ENCODE peak calls at places on chromosomes 12 and 14, in ten cellular contexts. One of them, this sample, is unnamed.

GRCh38 chr14:101040538-101041442 is 137.3 kb upstream of the RTL1 start:
- DNase-seq in LHCN-M2: no peak
- DNase-seq in fibroblast of lung: no peak
- DNase-seq in LoVo: no peak
- DNase-seq in CD8-positive, alpha-beta T cell: no peak
- DNase-seq in LNCaP clone FGC: no peak
- DNase-seq in T-helper 2 cell: no peak
- DNase-seq in colonic mucosa: no peak
- DNase-seq in Calu3: no peak
- DNase-seq in effector memory CD8-positive, alpha-beta T cell: no peak
- DNase-seq in this sample: no peak

GRCh38 chr14:25032092-25032784 is 17.7 kb downstream of the STXBP6 start:
- DNase-seq in LHCN-M2: no peak
- DNase-seq in fibroblast of lung: no peak
- DNase-seq in LoVo: peak; percentile 49
- DNase-seq in CD8-positive, alpha-beta T cell: no peak
- DNase-seq in LNCaP clone FGC: no peak
- DNase-seq in T-helper 2 cell: no peak
- DNase-seq in colonic mucosa: no peak
- DNase-seq in Calu3: peak; percentile 21
- DNase-seq in effector memory CD8-positive, alpha-beta T cell: peak; percentile 5
- DNase-seq in this sample: no peak

GRCh38 chr12:58030566-58031279 is 89.4 kb downstream of the ATP23 start:
- DNase-seq in LHCN-M2: peak; percentile 26
- DNase-seq in fibroblast of lung: peak; percentile 7
- DNase-seq in LoVo: peak; percentile 25
- DNase-seq in CD8-positive, alpha-beta T cell: no peak
- DNase-seq in LNCaP clone FGC: no peak
- DNase-seq in T-helper 2 cell: no peak
- DNase-seq in colonic mucosa: no peak
- DNase-seq in Calu3: no peak
- DNase-seq in effector memory CD8-positive, alpha-beta T cell: no peak
- DNase-seq in this sample: no peak

GRCh38 chr12:52903855-52904508 is 894 bp downstream of the KRT8 start:
- DNase-seq in LHCN-M2: no peak
- DNase-seq in fibroblast of lung: peak; percentile 40
- DNase-seq in LoVo: peak; percentile 81
- DNase-seq in CD8-positive, alpha-beta T cell: peak; percentile 26
- DNase-seq in LNCaP clone FGC: no peak
- DNase-seq in T-helper 2 cell: no peak
- DNase-seq in colonic mucosa: peak; percentile 64
- DNase-seq in Calu3: peak; percentile 88
- DNase-seq in effector memory CD8-positive, alpha-beta T cell: peak; percentile 5
- DNase-seq in this sample: peak; percentile 56

GRCh38 chr12:2664721-2665577 is 129.8 kb upstream of the FKBP4 start:
- DNase-seq in LHCN-M2: no peak
- DNase-seq in fibroblast of lung: no peak
- DNase-seq in LoVo: no peak
- DNase-seq in CD8-positive, alpha-beta T cell: no peak
- DNase-seq in LNCaP clone FGC: no peak
- DNase-seq in T-helper 2 cell: no peak
- DNase-seq in colonic mucosa: no peak
- DNase-seq in Calu3: no peak
- DNase-seq in effector memory CD8-positive, alpha-beta T cell: no peak
- DNase-seq in this sample: no peak

GRCh38 chr14:19917955-19918518 is 2.4 kb upstream of the OR4K5 start:
- DNase-seq in LHCN-M2: no peak
- DNase-seq in fibroblast of lung: no peak
- DNase-seq in LoVo: no peak
- DNase-seq in CD8-positive, alpha-beta T cell: no peak
- DNase-seq in LNCaP clone FGC: peak; percentile 28
- DNase-seq in T-helper 2 cell: no peak
- DNase-seq in colonic mucosa: no peak
- DNase-seq in Calu3: no peak
- DNase-seq in effector memory CD8-positive, alpha-beta T cell: no peak
- DNase-seq in this sample: no peak

GRCh38 chr14:104256025-104256424 is 117.6 kb downstream of the KIF26A start:
- DNase-seq in LHCN-M2: no peak
- DNase-seq in fibroblast of lung: no peak
- DNase-seq in LoVo: no peak
- DNase-seq in CD8-positive, alpha-beta T cell: no peak
- DNase-seq in LNCaP clone FGC: no peak
- DNase-seq in T-helper 2 cell: no peak
- DNase-seq in colonic mucosa: no peak
- DNase-seq in Calu3: no peak
- DNase-seq in effector memory CD8-positive, alpha-beta T cell: no peak
- DNase-seq in this sample: no peak

GRCh38 chr12:123958876-123959275 is 13.8 kb downstream of the CCDC92 start:
- DNase-seq in LHCN-M2: no peak
- DNase-seq in fibroblast of lung: no peak
- DNase-seq in LoVo: no peak
- DNase-seq in CD8-positive, alpha-beta T cell: no peak
- DNase-seq in LNCaP clone FGC: no peak
- DNase-seq in T-helper 2 cell: no peak
- DNase-seq in colonic mucosa: no peak
- DNase-seq in Calu3: no peak
- DNase-seq in effector memory CD8-positive, alpha-beta T cell: no peak
- DNase-seq in this sample: no peak

GRCh38 chr12:49345840-49346658 is 639 bp upstream of the DNAJC22 start:
- DNase-seq in LHCN-M2: no peak
- DNase-seq in fibroblast of lung: no peak
- DNase-seq in LoVo: no peak
- DNase-seq in CD8-positive, alpha-beta T cell: no peak
- DNase-seq in LNCaP clone FGC: no peak
- DNase-seq in T-helper 2 cell: no peak
- DNase-seq in colonic mucosa: no peak
- DNase-seq in Calu3: no peak
- DNase-seq in effector memory CD8-positive, alpha-beta T cell: no peak
- DNase-seq in this sample: no peak

GRCh38 chr14:35387209-35387608 is 17.3 kb downstream of the NFKBIA start:
- DNase-seq in LHCN-M2: no peak
- DNase-seq in fibroblast of lung: no peak
- DNase-seq in LoVo: no peak
- DNase-seq in CD8-positive, alpha-beta T cell: no peak
- DNase-seq in LNCaP clone FGC: no peak
- DNase-seq in T-helper 2 cell: no peak
- DNase-seq in colonic mucosa: no peak
- DNase-seq in Calu3: no peak
- DNase-seq in effector memory CD8-positive, alpha-beta T cell: no peak
- DNase-seq in this sample: no peak

GRCh38 chr12:1800646-1801284 is 19.6 kb upstream of the LRTM2 start:
- DNase-seq in LHCN-M2: peak; percentile 43
- DNase-seq in fibroblast of lung: peak; percentile 40
- DNase-seq in LoVo: no peak
- DNase-seq in CD8-positive, alpha-beta T cell: no peak
- DNase-seq in LNCaP clone FGC: no peak
- DNase-seq in T-helper 2 cell: no peak
- DNase-seq in colonic mucosa: no peak
- DNase-seq in Calu3: peak; percentile 30
- DNase-seq in effector memory CD8-positive, alpha-beta T cell: peak; percentile 51
- DNase-seq in this sample: peak; percentile 45

GRCh38 chr12:69070319-69071090 is 137.5 kb upstream of the CPM start:
- DNase-seq in LHCN-M2: peak; percentile 72
- DNase-seq in fibroblast of lung: peak; percentile 79
- DNase-seq in LoVo: peak; percentile 82
- DNase-seq in CD8-positive, alpha-beta T cell: peak; percentile 20
- DNase-seq in LNCaP clone FGC: peak; percentile 23
- DNase-seq in T-helper 2 cell: peak; percentile 39
- DNase-seq in colonic mucosa: peak; percentile 83
- DNase-seq in Calu3: peak; percentile 76
- DNase-seq in effector memory CD8-positive, alpha-beta T cell: peak; percentile 43
- DNase-seq in this sample: peak; percentile 56

GRCh38 chr14:31387091-31387490 is 33.3 kb downstream of the HEATR5A start:
- DNase-seq in LHCN-M2: no peak
- DNase-seq in fibroblast of lung: no peak
- DNase-seq in LoVo: no peak
- DNase-seq in CD8-positive, alpha-beta T cell: no peak
- DNase-seq in LNCaP clone FGC: no peak
- DNase-seq in T-helper 2 cell: no peak
- DNase-seq in colonic mucosa: no peak
- DNase-seq in Calu3: no peak
- DNase-seq in effector memory CD8-positive, alpha-beta T cell: no peak
- DNase-seq in this sample: no peak

GRCh38 chr14:69014829-69015259 is 35.7 kb upstream of the ACTN1 start:
- DNase-seq in LHCN-M2: no peak
- DNase-seq in fibroblast of lung: no peak
- DNase-seq in LoVo: no peak
- DNase-seq in CD8-positive, alpha-beta T cell: no peak
- DNase-seq in LNCaP clone FGC: no peak
- DNase-seq in T-helper 2 cell: no peak
- DNase-seq in colonic mucosa: no peak
- DNase-seq in Calu3: no peak
- DNase-seq in effector memory CD8-positive, alpha-beta T cell: no peak
- DNase-seq in this sample: no peak

GRCh38 chr12:42759622-42760273 is 170.2 kb upstream of the PRICKLE1 start:
- DNase-seq in LHCN-M2: no peak
- DNase-seq in fibroblast of lung: peak; percentile 75
- DNase-seq in LoVo: no peak
- DNase-seq in CD8-positive, alpha-beta T cell: no peak
- DNase-seq in LNCaP clone FGC: peak; percentile 66
- DNase-seq in T-helper 2 cell: no peak
- DNase-seq in colonic mucosa: peak; percentile 27
- DNase-seq in Calu3: no peak
- DNase-seq in effector memory CD8-positive, alpha-beta T cell: no peak
- DNase-seq in this sample: no peak

GRCh38 chr12:7113389-7113871 is 4.4 kb upstream of the C1RL start:
- DNase-seq in LHCN-M2: peak; percentile 42
- DNase-seq in fibroblast of lung: peak; percentile 63
- DNase-seq in LoVo: peak; percentile 58
- DNase-seq in CD8-positive, alpha-beta T cell: no peak
- DNase-seq in LNCaP clone FGC: no peak
- DNase-seq in T-helper 2 cell: no peak
- DNase-seq in colonic mucosa: no peak
- DNase-seq in Calu3: peak; percentile 26
- DNase-seq in effector memory CD8-positive, alpha-beta T cell: peak; percentile 56
- DNase-seq in this sample: no peak

GRCh38 chr14:46999661-47000060 is 348.1 kb upstream of the RPL10L start:
- DNase-seq in LHCN-M2: no peak
- DNase-seq in fibroblast of lung: no peak
- DNase-seq in LoVo: no peak
- DNase-seq in CD8-positive, alpha-beta T cell: no peak
- DNase-seq in LNCaP clone FGC: no peak
- DNase-seq in T-helper 2 cell: no peak
- DNase-seq in colonic mucosa: no peak
- DNase-seq in Calu3: no peak
- DNase-seq in effector memory CD8-positive, alpha-beta T cell: no peak
- DNase-seq in this sample: no peak

GRCh38 chr12:78672033-78672432 is 192.5 kb upstream of the SYT1 start:
- DNase-seq in LHCN-M2: no peak
- DNase-seq in fibroblast of lung: no peak
- DNase-seq in LoVo: no peak
- DNase-seq in CD8-positive, alpha-beta T cell: no peak
- DNase-seq in LNCaP clone FGC: no peak
- DNase-seq in T-helper 2 cell: no peak
- DNase-seq in colonic mucosa: no peak
- DNase-seq in Calu3: no peak
- DNase-seq in effector memory CD8-positive, alpha-beta T cell: no peak
- DNase-seq in this sample: no peak

GRCh38 chr14:93103392-93104080 is 12.2 kb downstream of the ITPK1 start:
- DNase-seq in LHCN-M2: no peak
- DNase-seq in fibroblast of lung: peak; percentile 20
- DNase-seq in LoVo: peak; percentile 54
- DNase-seq in CD8-positive, alpha-beta T cell: peak; percentile 62
- DNase-seq in LNCaP clone FGC: no peak
- DNase-seq in T-helper 2 cell: peak; percentile 6
- DNase-seq in colonic mucosa: peak; percentile 79
- DNase-seq in Calu3: peak; percentile 16
- DNase-seq in effector memory CD8-positive, alpha-beta T cell: peak; percentile 55
- DNase-seq in this sample: no peak

GRCh38 chr14:72024043-72024407 is 91.8 kb downstream of the RGS6 start:
- DNase-seq in LHCN-M2: peak; percentile 3
- DNase-seq in fibroblast of lung: no peak
- DNase-seq in LoVo: peak; percentile 42
- DNase-seq in CD8-positive, alpha-beta T cell: peak; percentile 3
- DNase-seq in LNCaP clone FGC: peak; percentile 28
- DNase-seq in T-helper 2 cell: peak; percentile 5
- DNase-seq in colonic mucosa: peak; percentile 28
- DNase-seq in Calu3: peak; percentile 44
- DNase-seq in effector memory CD8-positive, alpha-beta T cell: no peak
- DNase-seq in this sample: peak; percentile 43

GRCh38 chr12:9361879-9362326 is 153.7 kb upstream of the PZP start:
- DNase-seq in LHCN-M2: no peak
- DNase-seq in fibroblast of lung: no peak
- DNase-seq in LoVo: no peak
- DNase-seq in CD8-positive, alpha-beta T cell: no peak
- DNase-seq in LNCaP clone FGC: no peak
- DNase-seq in T-helper 2 cell: no peak
- DNase-seq in colonic mucosa: no peak
- DNase-seq in Calu3: no peak
- DNase-seq in effector memory CD8-positive, alpha-beta T cell: no peak
- DNase-seq in this sample: no peak

GRCh38 chr14:87883750-87884149 is 109.2 kb downstream of the GALC start:
- DNase-seq in LHCN-M2: no peak
- DNase-seq in fibroblast of lung: no peak
- DNase-seq in LoVo: no peak
- DNase-seq in CD8-positive, alpha-beta T cell: no peak
- DNase-seq in LNCaP clone FGC: no peak
- DNase-seq in T-helper 2 cell: no peak
- DNase-seq in colonic mucosa: no peak
- DNase-seq in Calu3: no peak
- DNase-seq in effector memory CD8-positive, alpha-beta T cell: no peak
- DNase-seq in this sample: no peak

GRCh38 chr12:124359671-124360581 is 65.0 kb downstream of the RFLNA start:
- DNase-seq in LHCN-M2: no peak
- DNase-seq in fibroblast of lung: no peak
- DNase-seq in LoVo: no peak
- DNase-seq in CD8-positive, alpha-beta T cell: no peak
- DNase-seq in LNCaP clone FGC: peak; percentile 99
- DNase-seq in T-helper 2 cell: no peak
- DNase-seq in colonic mucosa: peak; percentile 75
- DNase-seq in Calu3: no peak
- DNase-seq in effector memory CD8-positive, alpha-beta T cell: no peak
- DNase-seq in this sample: no peak

GRCh38 chr14:68199465-68200145 is 380.0 kb downstream of the RAD51B start:
- DNase-seq in LHCN-M2: no peak
- DNase-seq in fibroblast of lung: no peak
- DNase-seq in LoVo: no peak
- DNase-seq in CD8-positive, alpha-beta T cell: no peak
- DNase-seq in LNCaP clone FGC: no peak
- DNase-seq in T-helper 2 cell: no peak
- DNase-seq in colonic mucosa: no peak
- DNase-seq in Calu3: no peak
- DNase-seq in effector memory CD8-positive, alpha-beta T cell: no peak
- DNase-seq in this sample: peak; percentile 67

GRCh38 chr12:124231980-124232653 is 62.8 kb upstream of the RFLNA start:
- DNase-seq in LHCN-M2: peak; percentile 45
- DNase-seq in fibroblast of lung: no peak
- DNase-seq in LoVo: peak; percentile 54
- DNase-seq in CD8-positive, alpha-beta T cell: no peak
- DNase-seq in LNCaP clone FGC: no peak
- DNase-seq in T-helper 2 cell: no peak
- DNase-seq in colonic mucosa: peak; percentile 78
- DNase-seq in Calu3: no peak
- DNase-seq in effector memory CD8-positive, alpha-beta T cell: no peak
- DNase-seq in this sample: no peak

GRCh38 chr12:51631591-51631990 is 40.6 kb downstream of the SCN8A start:
- DNase-seq in LHCN-M2: peak; percentile 65
- DNase-seq in fibroblast of lung: peak; percentile 52
- DNase-seq in LoVo: peak; percentile 16
- DNase-seq in CD8-positive, alpha-beta T cell: no peak
- DNase-seq in LNCaP clone FGC: no peak
- DNase-seq in T-helper 2 cell: no peak
- DNase-seq in colonic mucosa: no peak
- DNase-seq in Calu3: peak; percentile 14
- DNase-seq in effector memory CD8-positive, alpha-beta T cell: no peak
- DNase-seq in this sample: no peak

GRCh38 chr14:82951171-82951570 is 1417.5 kb upstream of the SEL1L start:
- DNase-seq in LHCN-M2: no peak
- DNase-seq in fibroblast of lung: no peak
- DNase-seq in LoVo: no peak
- DNase-seq in CD8-positive, alpha-beta T cell: no peak
- DNase-seq in LNCaP clone FGC: no peak
- DNase-seq in T-helper 2 cell: no peak
- DNase-seq in colonic mucosa: no peak
- DNase-seq in Calu3: no peak
- DNase-seq in effector memory CD8-positive, alpha-beta T cell: no peak
- DNase-seq in this sample: no peak

GRCh38 chr12:131371580-131372475 is 339.1 kb upstream of the SFSWAP start:
- DNase-seq in LHCN-M2: no peak
- DNase-seq in fibroblast of lung: no peak
- DNase-seq in LoVo: no peak
- DNase-seq in CD8-positive, alpha-beta T cell: no peak
- DNase-seq in LNCaP clone FGC: no peak
- DNase-seq in T-helper 2 cell: no peak
- DNase-seq in colonic mucosa: no peak
- DNase-seq in Calu3: no peak
- DNase-seq in effector memory CD8-positive, alpha-beta T cell: no peak
- DNase-seq in this sample: no peak

This sample was measured in neuronal stem cell.